ENCODE peak calls at places on chromosomes 3 and 15, in six cellular contexts. G is fibroblast of mammary gland, T is kidney, Y is uterus, F is fibroblast of lung, B is body of pancreas. K is an unnamed sample.

GRCh38 chr3:126467611-126467955 is 8.1 kb downstream of the ZXDC start:
- DNase-seq in Y (peak), G (no peak), T (peak), B (no peak), F (no peak), K (no peak)

GRCh38 chr3:182486459-182486858 is 306.8 kb upstream of the ATP11B start:
- DNase-seq in T (no peak), Y (no peak), B (no peak), G (no peak), F (no peak), K (no peak)

GRCh38 chr3:104428526-104428925 is 938.2 kb upstream of the ALCAM start:
- DNase-seq in G (no peak), B (no peak), T (no peak), Y (no peak), F (no peak), K (no peak)

GRCh38 chr3:189331002-189331418 is 159.2 kb downstream of the TPRG1 start:
- DNase-seq in G (no peak), Y (no peak), B (no peak), T (no peak), F (no peak), K (no peak)

GRCh38 chr3:151169700-151170224 is 33.3 kb downstream of the GPR171 start:
- DNase-seq in Y (no peak), B (no peak), G (no peak), F (no peak), T (no peak), K (no peak)

GRCh38 chr3:186825294-186825821 is 17.2 kb upstream of the ADIPOQ start:
- DNase-seq in Y (no peak), F (peak), G (peak), T (peak), B (no peak), K (no peak)

GRCh38 chr3:196320110-196320509 is 2.1 kb upstream of the DYNLT2B start:
- DNase-seq in F (no peak), B (no peak), T (no peak), Y (no peak), G (no peak), K (no peak)

GRCh38 chr15:33150516-33150915 is 44.0 kb downstream of the FMN1 start:
- DNase-seq in Y (no peak), F (no peak), B (no peak), T (no peak), G (no peak), K (no peak)

GRCh38 chr3:64026346-64026745 is 3.1 kb upstream of the PSMD6 start:
- DNase-seq in B (no peak), F (no peak), G (no peak), Y (no peak), T (no peak), K (no peak)

GRCh38 chr15:73934281-73934680 is 8.0 kb downstream of the LOXL1 start:
- DNase-seq in G (no peak), B (peak), F (no peak), T (no peak), Y (no peak), K (no peak)

GRCh38 chr3:133396906-133397305 is 3.0 kb upstream of the BFSP2 start:
- DNase-seq in B (no peak), T (no peak), F (no peak), Y (no peak), G (no peak), K (no peak)

GRCh38 chr3:88038561-88038960 is 20.2 kb downstream of the CGGBP1 start:
- DNase-seq in F (no peak), Y (no peak), B (no peak), G (peak), T (no peak), K (no peak)

GRCh38 chr3:124650798-124651197 is 79.5 kb upstream of the UMPS start:
- DNase-seq in G (no peak), F (no peak), T (no peak), Y (no peak), B (no peak), K (no peak)

GRCh38 chr15:43440721-43441281 is 52.2 kb downstream of the TP53BP1 start:
- DNase-seq in G (peak), B (peak), Y (peak), T (no peak), F (peak), K (no peak)

GRCh38 chr3:197186887-197187588 is 111.4 kb downstream of the DLG1 start:
- DNase-seq in G (peak), F (peak), B (peak), Y (peak), T (no peak), K (no peak)

GRCh38 chr3:158792709-158793108 is 9.1 kb upstream of the MFSD1 start:
- DNase-seq in F (peak), Y (no peak), T (no peak), G (peak), B (no peak), K (no peak)

GRCh38 chr3:158789592-158789991 is 12.3 kb upstream of the MFSD1 start:
- DNase-seq in T (no peak), G (peak), B (no peak), F (peak), Y (no peak), K (no peak)

GRCh38 chr3:158791259-158791920 is 10.5 kb upstream of the MFSD1 start:
- DNase-seq in Y (peak), F (peak), G (peak), B (no peak), T (no peak), K (no peak)

GRCh38 chr3:158785972-158786371 is 15.9 kb upstream of the MFSD1 start:
- DNase-seq in B (no peak), G (no peak), Y (no peak), T (no peak), F (peak), K (no peak)

DNA sequence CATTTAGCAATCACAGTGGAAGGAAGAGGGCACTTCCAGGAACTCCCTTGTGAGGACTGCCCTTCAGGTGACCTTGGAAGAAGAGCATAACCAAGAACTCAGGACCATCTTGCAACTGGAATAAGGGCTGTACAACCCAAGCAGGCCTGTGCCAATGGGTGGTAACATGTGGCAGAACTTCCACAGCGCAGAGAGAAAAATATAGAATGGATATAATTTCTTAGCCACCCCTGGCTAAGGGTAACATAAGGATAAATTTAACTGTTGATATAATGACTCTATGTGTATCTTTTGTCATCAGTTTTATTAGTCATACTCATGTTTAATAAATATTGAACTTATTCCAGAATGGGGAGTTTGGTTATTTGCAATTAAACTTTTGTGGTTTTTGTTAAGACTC is 13.4 kb upstream of the MFSD1 start:
- DNase-seq in F (peak), T (no peak), Y (no peak), B (no peak), G (peak), K (no peak)
- TF ChIP-seq CTCF in F (no peak), T (no peak), Y (no peak), B (no peak), G (no peak), K (no peak)

DNA sequence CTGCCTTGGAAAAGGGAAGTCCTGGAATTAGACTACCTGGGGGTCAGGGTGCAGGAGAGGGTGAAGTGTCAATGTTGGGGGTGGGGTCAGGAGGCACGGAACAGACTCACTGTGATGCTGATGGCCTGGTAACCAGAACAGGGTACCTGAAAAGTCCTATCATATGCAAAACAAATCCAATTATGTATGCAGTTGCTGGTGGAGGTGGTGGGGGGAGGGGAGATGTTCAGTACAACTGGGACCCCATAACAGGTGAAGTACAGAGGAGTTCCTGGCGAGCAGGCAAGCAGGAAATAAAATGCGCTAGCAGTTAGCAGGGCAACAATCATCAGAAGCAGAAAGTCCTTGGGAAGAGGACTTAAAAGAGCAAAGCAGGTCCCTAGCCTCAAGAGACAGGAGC is 4.2 kb upstream of the KATNBL1 start:
- DNase-seq in Y (no peak), G (no peak), B (no peak), T (no peak), F (no peak), K (no peak)
- TF ChIP-seq CTCF in Y (no peak), G (no peak), B (no peak), T (no peak), F (no peak), K (no peak)

DNA sequence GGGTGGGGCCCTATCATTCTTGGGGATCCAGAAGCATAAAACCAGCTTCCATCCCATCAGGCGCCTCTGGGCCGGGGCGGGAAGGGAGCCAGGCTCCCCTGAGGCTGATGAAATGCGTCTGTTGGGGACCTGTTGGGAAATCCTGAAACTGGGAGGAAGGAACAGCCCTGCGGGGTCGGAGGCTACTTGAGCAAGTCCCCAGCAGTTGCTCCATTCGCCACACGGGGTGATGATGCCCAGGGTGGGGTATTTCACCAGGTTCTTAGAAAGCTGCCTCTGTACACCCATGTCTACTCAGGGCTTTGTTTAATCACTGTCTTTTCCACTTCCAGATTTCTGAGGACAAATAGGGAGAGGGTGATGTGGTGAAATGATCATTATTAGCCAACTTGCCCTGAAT is 25.4 kb upstream of the TSEN2 start:
- DNase-seq in F (peak), T (no peak), Y (no peak), B (no peak), G (no peak), K (no peak)
- TF ChIP-seq CTCF in F (no peak), T (no peak), Y (no peak), B (no peak), G (no peak), K (no peak)

DNA sequence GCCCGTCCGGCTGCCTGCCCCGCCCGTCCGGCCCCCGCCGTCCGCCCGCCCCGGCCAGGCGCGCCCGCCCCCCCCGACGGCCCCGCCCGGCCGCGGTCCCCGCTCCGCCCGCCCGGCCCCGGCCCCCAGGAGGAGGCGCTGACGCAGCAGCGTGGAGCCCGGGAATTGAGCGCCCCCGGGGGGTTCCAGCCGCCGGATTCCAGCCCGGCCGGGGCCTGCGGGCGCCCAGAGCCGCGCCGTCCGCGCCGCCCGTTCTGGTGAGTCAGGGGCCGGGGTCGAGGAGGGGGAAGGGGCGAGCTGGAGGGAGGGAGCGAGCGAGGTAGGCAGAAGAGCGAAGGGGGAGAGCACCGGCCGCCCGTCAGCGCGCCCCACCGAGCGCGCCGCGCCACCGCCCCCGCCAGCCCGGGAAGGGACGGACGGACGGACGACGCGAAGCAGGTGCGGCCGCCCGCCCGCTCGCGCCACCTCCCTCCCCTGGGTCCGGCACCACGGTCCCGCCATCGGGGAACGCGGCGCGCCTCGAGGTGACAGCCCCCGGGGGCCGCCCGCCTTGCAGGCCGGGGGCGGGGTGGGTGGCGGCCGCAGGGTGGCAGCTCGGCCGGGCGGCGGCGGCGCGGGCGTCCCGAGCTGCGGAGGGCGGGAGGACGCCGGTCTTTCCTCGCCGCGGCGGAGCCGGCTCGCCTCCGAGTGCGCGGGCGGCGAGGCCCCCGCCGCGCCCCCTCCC is 421 bp downstream of the BAHD1 start:
- DNase-seq in G (no peak), F (no peak), Y (no peak), T (peak), B (no peak), K (no peak)
- TF ChIP-seq CTCF in G (no peak), F (no peak), Y (no peak), T (no peak), B (no peak), K (no peak)

GRCh38 chr3:58577269-58577821 is at the start of gene FAM107A:
- DNase-seq in Y (peak), B (peak), F (peak), T (peak), G (peak), K (no peak)
- TF ChIP-seq CTCF in Y (peak), B (no peak), F (peak), T (peak), G (peak), K (no peak)

DNA sequence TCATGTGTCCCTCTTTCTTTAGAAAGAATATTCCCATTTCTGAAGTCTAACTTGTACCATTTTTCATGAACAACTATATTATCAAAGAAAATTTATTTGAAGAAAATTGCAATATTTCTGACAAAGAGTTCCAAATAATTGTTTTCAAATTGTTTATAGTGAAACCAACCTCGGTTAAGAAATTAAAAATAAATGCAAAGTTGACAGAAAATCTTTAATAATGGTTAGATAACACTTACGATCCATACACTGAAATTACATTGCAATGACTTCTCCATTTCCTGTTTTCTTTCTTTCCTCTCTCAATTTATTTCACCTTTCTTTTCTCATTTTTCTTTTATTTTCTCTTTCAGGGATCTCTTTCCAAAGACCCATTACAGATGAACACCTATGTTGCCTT is 125.1 kb downstream of the STAC start:
- DNase-seq in Y (no peak), T (no peak), F (no peak), B (no peak), G (no peak), K (no peak)
- TF ChIP-seq CTCF in Y (no peak), T (no peak), F (no peak), B (no peak), G (no peak), K (no peak)

DNA sequence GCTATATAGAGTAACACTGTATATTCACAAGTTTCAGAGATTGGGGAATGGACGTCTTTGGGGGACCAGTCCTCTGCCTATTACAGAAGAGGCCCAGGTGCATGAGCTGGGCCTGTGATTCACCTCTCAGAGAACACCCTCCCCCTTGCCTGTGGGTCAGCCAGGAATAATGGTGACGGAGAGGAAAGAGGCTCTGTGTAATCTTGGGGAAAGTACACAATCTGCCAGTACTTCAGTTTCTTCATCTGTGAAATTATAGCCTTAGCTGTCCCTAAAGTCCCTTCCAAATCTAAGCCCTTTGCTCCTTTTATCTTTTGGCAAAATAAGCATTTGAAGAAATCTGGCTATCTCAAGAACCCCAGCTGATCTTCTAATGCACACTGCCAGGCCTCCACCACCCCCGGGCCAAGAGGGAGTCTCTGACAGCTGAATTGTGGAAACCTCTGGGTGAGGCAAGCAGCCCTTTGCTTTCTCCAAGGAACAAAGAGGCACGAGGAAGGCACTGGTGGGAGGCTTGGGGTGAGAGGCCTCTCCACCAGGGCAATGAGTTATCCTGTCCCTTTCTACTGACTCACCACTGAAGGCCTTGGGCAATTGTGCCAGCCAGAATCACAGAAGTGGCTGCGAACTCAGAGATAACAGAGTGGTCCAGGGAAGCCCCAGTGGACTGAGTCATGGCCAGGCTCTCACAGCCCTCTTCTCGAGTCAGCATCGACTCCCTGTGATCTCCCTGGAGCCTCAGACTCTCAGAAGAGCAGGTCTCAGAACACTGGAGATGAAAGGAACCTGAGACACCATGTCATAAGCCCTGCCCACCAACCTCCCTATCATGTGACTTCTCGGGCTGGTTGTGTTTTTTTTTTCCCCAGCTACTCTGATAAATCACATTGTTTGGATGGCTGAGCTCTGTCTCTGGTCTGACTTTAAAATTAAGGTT is 31.8 kb downstream of the CCNL1 start:
- DNase-seq in G (peak), T (peak), F (peak), Y (peak), B (peak), K (no peak)
- TF ChIP-seq CTCF in G (no peak), T (no peak), F (no peak), Y (no peak), B (no peak), K (no peak)

DNA sequence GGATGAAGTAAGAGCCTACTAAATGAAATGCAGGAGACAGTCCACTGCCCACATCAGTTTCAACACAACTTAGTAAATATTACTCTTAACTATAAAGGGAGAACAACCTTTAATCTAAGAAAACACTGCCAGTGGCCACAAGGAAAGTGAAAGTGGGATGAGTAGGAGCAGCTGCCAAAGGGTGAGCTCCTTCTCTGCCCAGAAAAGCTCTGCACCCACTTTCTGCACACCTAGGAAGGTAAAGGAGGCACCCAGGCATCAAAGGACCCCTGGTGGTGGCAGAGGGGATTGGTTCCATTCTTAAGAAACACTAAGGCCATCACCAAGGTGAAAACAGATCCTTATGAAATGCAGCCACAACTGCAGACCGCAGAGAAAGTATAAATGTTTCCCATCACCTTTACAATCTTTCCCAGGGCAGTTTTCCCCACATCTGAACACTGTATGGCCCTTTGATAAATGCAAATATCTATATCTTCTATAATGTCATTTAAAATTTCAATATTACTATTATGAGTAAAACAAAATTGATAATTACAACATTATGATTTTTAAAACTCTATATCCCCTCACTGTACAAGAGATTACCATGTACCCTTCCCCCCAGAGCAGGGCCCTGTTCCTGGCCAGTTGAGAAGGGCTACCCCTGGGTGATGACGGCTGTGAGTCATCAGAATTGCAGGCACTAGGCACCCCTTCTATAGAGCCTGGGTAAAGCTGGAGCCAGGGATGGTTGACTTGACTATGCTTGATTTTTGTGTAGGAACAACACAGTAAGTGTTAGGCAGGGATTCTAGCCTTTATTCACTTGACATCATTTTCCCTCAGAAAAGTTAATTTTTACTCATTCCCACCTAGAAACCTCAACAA is 92.0 kb downstream of the SNRK start:
- DNase-seq in Y (no peak), B (peak), G (peak), F (peak), T (no peak), K (peak)
- TF ChIP-seq CTCF in Y (peak), B (peak), G (peak), F (peak), T (peak), K (peak)

DNA sequence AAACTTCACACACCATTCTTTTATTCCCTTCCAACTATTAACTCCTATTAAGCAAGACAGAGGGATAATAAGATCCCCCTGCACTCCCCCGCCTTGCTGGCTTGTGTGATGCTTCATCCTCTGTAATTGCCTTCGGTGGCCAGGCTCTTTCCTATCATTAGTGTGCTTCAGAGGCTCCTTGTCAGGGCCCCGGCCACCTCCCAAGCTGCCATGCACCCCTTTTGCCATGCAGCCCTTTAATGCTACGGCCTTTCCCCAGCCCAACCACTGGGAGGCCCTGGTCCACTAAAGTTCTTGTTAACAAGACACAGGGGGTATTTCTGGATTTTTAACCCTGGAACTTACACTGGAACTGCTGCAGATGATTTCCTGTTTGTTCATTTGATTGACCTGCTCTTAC is 175.9 kb upstream of the TOPAZ1 start:
- DNase-seq in T (no peak), F (no peak), G (no peak), B (no peak), Y (no peak), K (no peak)
- TF ChIP-seq CTCF in T (no peak), F (peak), G (no peak), B (no peak), Y (no peak), K (peak)

K was measured in osteocyte.